ENCODE peak calls at places on chromosomes 4 and X, in five cellular contexts. Z is stimulated activated naive CD8-positive, alpha-beta T cell treated with anti-CD3 and anti-CD28 coated beads, Interleukin-15, Interleukin-2, amounts not matched to agents 100 U/mL and 50 U/mL, for 24 hours; N is HCEC 1CT; X is H9; E is Ammon's horn. I is an unnamed sample.

GRCh38 chrX:139267858-139268257 is 262.7 kb upstream of the F9 start:
- DNase-seq in Z (no peak), N (no peak), X (no peak), E (no peak), I (no peak)

GRCh38 chr4:89277412-89277811 is 30.2 kb downstream of the GPRIN3 start:
- DNase-seq in Z (no peak), X (no peak), E (no peak), N (peak), I (no peak)

GRCh38 chr4:184437988-184438774 is 36.2 kb downstream of the IRF2 start:
- DNase-seq in E (no peak), Z (no peak), N (no peak), X (no peak), I (no peak)

GRCh38 chrX:50622751-50623150 is 152.1 kb upstream of the DGKK start:
- DNase-seq in E (no peak), N (no peak), X (no peak), Z (no peak), I (no peak)

GRCh38 chr4:110014233-110014632 is 101.5 kb downstream of the EGF start:
- DNase-seq in E (no peak), N (no peak), X (no peak), Z (no peak), I (no peak)

GRCh38 chrX:103215037-103215767 is at the start of gene BEX4:
- DNase-seq in E (peak), Z (peak), X (peak), N (peak), I (peak)

GRCh38 chrX:48957477-48957826 is at the start of gene OTUD5:
- DNase-seq in E (no peak), X (no peak), N (no peak), Z (peak), I (peak)

GRCh38 chr4:30536231-30536630 is 183.9 kb upstream of the PCDH7 start:
- DNase-seq in N (no peak), X (no peak), Z (no peak), E (no peak), I (no peak)

GRCh38 chr4:173399016-173399415 is at the start of gene SCRG1:
- DNase-seq in N (no peak), E (peak), Z (no peak), X (no peak), I (peak)

GRCh38 chrX:12814434-12814833 is 23.2 kb downstream of the PRPS2 start:
- DNase-seq in E (peak), Z (peak), N (peak), X (peak), I (peak)

GRCh38 chr4:25513814-25514213 is 136.8 kb downstream of the ANAPC4 start:
- DNase-seq in Z (no peak), E (no peak), X (no peak), N (no peak), I (no peak)

GRCh38 chrX:155995476-155995875 is 2.0 kb upstream of the IL9R start:
- DNase-seq in Z (no peak), N (no peak), E (no peak), X (no peak), I (no peak)

GRCh38 chr4:2059034-2059725 is at the start of gene NAT8L:
- DNase-seq in Z (no peak), N (no peak), X (peak), E (peak), I (peak)

GRCh38 chr4:42397635-42398447 is 553 bp downstream of the SHISA3 start:
- DNase-seq in Z (peak), N (no peak), E (no peak), X (no peak), I (peak)

GRCh38 chrX:47148946-47149345 is 3.9 kb downstream of the RBM10 start:
- DNase-seq in Z (no peak), E (no peak), X (no peak), N (peak), I (no peak)

GRCh38 chrX:45421806-45422205 is 221.1 kb upstream of the DIPK2B start:
- DNase-seq in X (no peak), N (no peak), Z (no peak), E (no peak), I (no peak)

GRCh38 chr4:87651941-87652340 is 1.9 kb downstream of the DMP1 start:
- DNase-seq in X (no peak), N (no peak), Z (no peak), E (no peak), I (no peak)

GRCh38 chr4:151810476-151810875 is 49.7 kb upstream of the GATB start:
- DNase-seq in N (no peak), X (no peak), E (no peak), Z (no peak), I (no peak)